ENCODE peak calls at places on chromosomes 6 and 20, in seven cellular contexts. B, O, R, E, X, I and Q are unnamed samples. For H3K4me1, the result is how much of the 10 kb centered on the place peaks cover.

GRCh38 chr20:36335187-36335870 is 29.2 kb downstream of the DLGAP4 start:
- DNase-seq in E (no peak), B (no peak), O (no peak), R (no peak), X (no peak), I (no peak), Q (no peak)

GRCh38 chr6:89368107-89368506 is 15.6 kb upstream of the UBE2J1 start:
- DNase-seq in X (peak), B (peak), E (peak), I (peak), O (no peak), R (peak), Q (peak)

GRCh38 chr20:56460459-56460858 is 8.0 kb upstream of the RTF2 start:
- DNase-seq in I (no peak), E (no peak), B (no peak), O (no peak), X (no peak), R (no peak), Q (no peak)

GRCh38 chr20:40431611-40432010 is 257.4 kb downstream of the MAFB start:
- DNase-seq in I (no peak), X (peak), B (no peak), O (no peak), E (no peak), R (no peak), Q (peak)

GRCh38 chr20:48910360-48910781 is 11.1 kb upstream of the ARFGEF2 start:
- DNase-seq in R (no peak), B (no peak), X (no peak), E (peak), O (no peak), I (no peak), Q (peak)

GRCh38 chr6:121042766-121043165 is 291.5 kb downstream of the TBC1D32 start:
- DNase-seq in O (no peak), E (no peak), B (no peak), X (no peak), I (no peak), R (no peak), Q (no peak)

GRCh38 chr6:56760842-56761241 is 118.2 kb upstream of the DST start:
- DNase-seq in I (no peak), O (no peak), E (no peak), X (no peak), R (no peak), B (no peak), Q (no peak)

GRCh38 chr6:90397929-90398674 is 101.5 kb upstream of the BACH2 start:
- DNase-seq in I (peak), R (no peak), B (no peak), E (peak), X (no peak), O (no peak), Q (peak)

GRCh38 chr6:85069577-85069976 is 305.2 kb upstream of the TBX18 start:
- DNase-seq in E (no peak), X (no peak), I (no peak), B (no peak), R (no peak), O (no peak), Q (no peak)

GRCh38 chr20:58990651-58991445 is 9.8 kb downstream of the NELFCD start:
- DNase-seq in O (no peak), B (no peak), E (no peak), R (no peak), I (no peak), X (no peak), Q (no peak)

DNA sequence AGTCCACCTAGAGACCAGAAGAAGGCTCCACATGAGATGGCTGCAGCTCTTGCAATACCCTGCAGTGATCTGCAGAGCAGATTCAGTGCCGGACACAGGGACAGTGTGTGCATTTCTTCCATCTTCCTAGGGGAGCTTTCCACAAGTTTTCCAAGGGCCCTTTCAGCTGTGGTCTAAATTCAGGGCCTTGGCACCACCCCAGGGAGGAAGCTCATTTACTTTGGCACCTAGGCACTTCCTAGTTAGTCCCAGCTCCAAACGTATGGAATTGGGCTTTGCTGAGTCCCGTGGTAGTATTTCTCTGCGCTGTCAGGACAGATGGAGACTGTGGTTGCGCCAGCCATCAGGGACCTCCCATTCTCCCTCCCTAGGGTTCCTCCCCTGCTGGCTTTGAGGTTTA is 182.3 kb upstream of the UST start:
- DNase-seq in B (no peak), X (no peak), E (no peak), O (no peak), I (no peak), R (no peak), Q (no peak)
- H2AK5ac ChIP-seq in B (no peak), X (no peak), E (no peak), O (no peak), I (peak), R (no peak), Q (no peak)

DNA sequence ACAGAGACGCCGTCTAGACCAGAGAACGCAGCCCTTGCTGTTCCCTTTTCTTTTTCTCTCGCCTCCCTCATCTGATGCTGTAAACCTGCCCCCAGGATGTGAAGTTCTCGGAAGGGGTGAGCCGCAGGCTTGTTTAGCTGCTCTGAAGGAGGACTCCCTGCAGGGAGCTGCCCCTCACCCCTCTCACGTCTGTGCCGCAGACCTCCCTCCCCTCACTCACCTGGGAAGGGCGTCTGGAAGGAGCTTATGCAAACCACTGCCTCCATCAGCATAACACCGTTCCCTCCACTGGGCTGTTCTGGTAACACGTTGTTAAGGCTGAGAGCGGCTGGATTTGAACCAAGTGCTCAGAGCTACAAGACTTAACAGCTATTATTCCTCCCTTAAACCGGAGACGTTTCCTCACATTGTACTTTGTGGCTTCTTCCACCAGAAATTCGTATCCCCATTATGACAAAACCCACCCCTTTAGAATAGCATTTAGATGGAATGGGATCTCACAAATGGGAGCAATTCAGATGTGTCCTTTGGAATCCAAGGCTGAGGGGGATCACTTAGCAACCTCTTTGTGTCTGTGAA is 99.8 kb downstream of the SMOC2 start:
- DNase-seq in I (no peak), O (peak), E (no peak), B (no peak), X (no peak), R (no peak), Q (peak)
- H3K4me1 ChIP-seq in I (under half), O (under half), E (under half), B (under half), X (under half), R (under half), Q (under half)

GRCh38 chr6:51663525-51663924 is 423.9 kb downstream of the PKHD1 start:
- DNase-seq in O (no peak), B (no peak), X (no peak), I (no peak), R (no peak), E (no peak), Q (no peak)

GRCh38 chr6:51655517-51655916 is 431.9 kb downstream of the PKHD1 start:
- DNase-seq in X (no peak), B (no peak), O (no peak), E (no peak), I (no peak), R (no peak), Q (no peak)

GRCh38 chr6:51657491-51657890 is 429.9 kb downstream of the PKHD1 start:
- DNase-seq in R (no peak), X (no peak), I (no peak), B (no peak), E (no peak), O (no peak), Q (no peak)

GRCh38 chr6:51660767-51661166 is 426.6 kb downstream of the PKHD1 start:
- DNase-seq in E (no peak), X (no peak), I (no peak), B (no peak), R (no peak), O (no peak), Q (no peak)
- H3K4ac ChIP-seq in E (no peak), X (no peak), I (no peak), B (no peak), R (no peak), O (no peak), Q (no peak)

DNA sequence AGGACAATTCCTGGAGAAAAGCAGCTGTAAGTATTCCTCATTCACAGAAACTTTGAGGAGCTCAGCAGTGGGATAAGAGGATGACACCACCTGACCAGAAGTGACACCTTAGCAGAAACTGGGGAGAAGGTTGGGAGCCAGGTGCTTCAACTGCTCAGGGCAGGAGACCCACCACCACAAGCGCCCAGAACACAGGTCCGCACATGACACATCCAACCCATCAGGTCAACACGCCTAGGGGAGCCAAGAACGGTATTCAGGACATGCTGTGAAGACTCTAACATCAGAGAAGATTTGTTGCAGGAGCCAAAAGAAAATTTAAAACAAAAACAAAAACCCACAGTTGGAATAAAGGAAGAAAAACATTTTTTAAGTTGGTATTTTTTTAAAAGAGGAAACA is 50.5 kb downstream of the SLC23A2 start:
- DNase-seq in E (no peak), R (no peak), X (no peak), O (no peak), I (no peak), B (no peak), Q (no peak)
- H2AK5ac ChIP-seq in E (peak), R (no peak), X (no peak), O (no peak), I (peak), B (no peak), Q (no peak)

GRCh38 chr6:19841181-19841580 is 4.0 kb downstream of the ID4 start:
- DNase-seq in O (no peak), X (no peak), I (no peak), R (no peak), B (no peak), E (no peak), Q (no peak)
- H3K4me1 ChIP-seq in O (under half), X (under half), I (under half), R (under half), B (under half), E (under half), Q (under half)

DNA sequence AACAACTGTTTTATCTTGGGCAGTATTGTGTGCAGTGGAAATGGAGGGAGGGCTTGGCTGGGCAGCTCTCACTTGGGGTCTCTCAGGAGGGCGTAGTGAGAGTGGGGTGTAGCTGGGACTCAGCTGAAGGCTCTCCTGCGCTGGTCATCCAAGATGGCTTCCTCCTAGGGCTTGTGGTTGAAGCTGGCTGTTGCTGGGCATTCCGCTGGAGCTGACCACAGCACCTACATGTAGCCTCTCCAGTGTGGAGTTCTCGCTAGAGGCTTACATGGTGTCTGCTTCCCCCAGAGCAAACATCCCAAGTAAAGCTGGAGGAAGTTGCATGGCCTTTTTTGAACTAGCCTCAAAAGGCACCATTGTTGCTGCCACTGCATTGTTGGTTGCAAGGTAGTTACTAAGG is 344.1 kb upstream of the MARCKS start:
- DNase-seq in E (no peak), I (no peak), R (no peak), X (no peak), O (no peak), B (no peak), Q (no peak)
- H3K4ac ChIP-seq in E (peak), I (no peak), R (no peak), X (no peak), O (no peak), B (no peak), Q (no peak)

DNA sequence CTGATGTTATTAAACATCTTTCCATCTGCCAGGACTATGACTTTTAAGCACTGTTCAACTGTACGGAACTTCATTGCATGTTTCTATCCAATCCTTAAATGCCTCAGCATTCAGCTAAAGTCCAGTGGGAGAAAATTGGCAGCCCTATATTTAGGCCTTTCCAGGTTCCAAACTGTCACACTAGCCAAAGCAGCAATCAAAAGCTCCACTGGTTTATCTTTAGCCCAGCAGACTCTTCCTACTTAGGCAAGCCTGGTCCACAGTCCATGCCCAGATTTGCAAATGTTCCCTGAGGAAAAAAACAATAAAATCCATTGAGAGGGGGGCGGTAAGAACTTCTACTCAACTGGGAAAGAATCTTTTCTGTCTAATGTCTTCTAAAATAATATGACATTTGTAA is 349.1 kb upstream of the GJE1 start:
- DNase-seq in I (no peak), O (no peak), E (no peak), X (no peak), B (no peak), R (no peak), Q (no peak)
- H2AK5ac ChIP-seq in I (no peak), O (no peak), E (no peak), X (no peak), B (no peak), R (no peak), Q (no peak)